ENCODE peak calls at places on chromosomes 5 and 9, in five cellular contexts. C is colonic mucosa; K is H1; V is CD8-positive, alpha-beta T cell; L is body of pancreas. F is an unnamed sample.

GRCh38 chr5:36875051-36875788 is 1.3 kb upstream of the NIPBL start:
- DNase-seq in V (peak), K (no peak), C (peak), L (peak), F (peak)

GRCh38 chr5:135433626-135434426 is 13.3 kb downstream of the DCANP1 start:
- DNase-seq in V (no peak), C (no peak), K (peak), L (no peak), F (no peak)

GRCh38 chr5:170483701-170484458 is 19.9 kb upstream of the KCNIP1 start:
- DNase-seq in V (no peak), L (peak), C (no peak), K (no peak), F (no peak)

GRCh38 chr5:137192293-137192743 is 306.8 kb downstream of the SPOCK1 start:
- DNase-seq in K (no peak), L (no peak), V (no peak), C (no peak), F (no peak)

GRCh38 chr9:69319324-69320040 is 5.5 kb upstream of the ENTREP1 start:
- DNase-seq in C (no peak), L (no peak), V (no peak), K (no peak), F (no peak)

GRCh38 chr9:90893706-90894105 is 92.1 kb downstream of the SYK start:
- DNase-seq in V (no peak), C (no peak), K (no peak), L (no peak), F (no peak)

GRCh38 chr9:124652203-124652992 is 118.7 kb downstream of the NR6A1 start:
- DNase-seq in C (no peak), L (peak), K (no peak), V (no peak), F (no peak)

GRCh38 chr5:163696270-163696887 is 191.0 kb downstream of the MAT2B start:
- DNase-seq in C (peak), L (peak), K (peak), V (no peak), F (no peak)

GRCh38 chr5:130974284-130974683 is 190.8 kb downstream of the HINT1 start:
- DNase-seq in K (no peak), C (no peak), V (no peak), L (no peak), F (no peak)

DNA sequence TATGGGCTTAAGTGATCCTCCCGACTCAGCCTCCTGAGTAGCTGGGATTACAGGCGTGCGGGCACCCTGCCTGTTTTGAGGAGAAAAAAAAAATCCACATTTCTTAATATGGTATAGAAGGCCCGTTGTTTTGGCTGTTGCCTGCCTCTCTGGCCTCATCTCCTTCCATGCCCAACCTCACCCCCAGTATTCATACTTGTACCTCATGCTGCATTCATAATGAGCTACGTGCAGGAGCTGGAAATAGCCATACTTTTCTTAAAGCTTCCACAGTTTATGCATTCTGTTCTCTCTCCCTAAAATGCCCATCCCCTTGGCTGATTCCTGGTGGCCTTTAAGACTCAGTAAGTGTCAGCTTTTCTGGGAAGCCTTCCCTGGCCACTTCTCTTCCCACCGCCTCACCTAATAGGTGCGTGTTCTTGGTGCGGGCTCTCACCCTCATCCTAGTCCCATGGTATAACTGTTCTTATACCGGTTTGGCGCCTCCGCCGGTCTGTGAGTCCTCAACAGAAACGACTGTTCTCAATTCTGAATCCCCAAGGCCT is 2.1 kb upstream of the TPM2 start:
- DNase-seq in L (no peak), K (no peak), V (no peak), C (no peak), F (no peak)
- TF ChIP-seq CTCF in L (no peak), K (peak), V (no peak), C (no peak), F (no peak)

GRCh38 chr5:79513519-79514390 is at the start of gene HOMER1:
- DNase-seq in C (peak), K (peak), L (peak), V (peak), F (peak)
- TF ChIP-seq CTCF in C (no peak), K (no peak), L (no peak), V (peak), F (no peak)

GRCh38 chr5:174205939-174206338 is 160.4 kb downstream of the NSG2 start:
- DNase-seq in V (no peak), K (no peak), L (no peak), C (no peak), F (no peak)
- TF ChIP-seq CTCF in V (no peak), K (no peak), L (no peak), C (no peak), F (no peak)

DNA sequence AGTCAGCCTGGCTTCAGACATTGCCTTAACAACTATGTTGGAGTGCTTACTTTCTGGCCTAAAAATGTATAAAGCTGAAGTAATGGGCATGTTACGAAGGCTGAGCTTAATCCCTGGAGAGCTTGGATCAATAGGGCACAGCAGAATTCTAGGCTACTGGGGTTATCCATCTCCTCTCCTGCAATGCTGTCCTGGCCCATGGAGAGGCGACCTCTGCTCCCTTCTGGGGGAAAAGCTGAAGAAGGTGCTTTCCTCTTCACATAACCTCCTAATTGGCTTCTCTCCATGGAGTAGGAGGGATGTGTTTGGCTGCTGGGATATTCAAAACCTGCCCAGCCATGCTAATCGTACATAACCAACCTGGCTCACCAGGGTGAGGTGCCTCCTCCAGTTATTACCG is 403.5 kb downstream of the DMRT2 start:
- DNase-seq in L (no peak), K (peak), V (no peak), C (no peak), F (no peak)
- TF ChIP-seq CTCF in L (no peak), K (no peak), V (no peak), C (no peak), F (no peak)

DNA sequence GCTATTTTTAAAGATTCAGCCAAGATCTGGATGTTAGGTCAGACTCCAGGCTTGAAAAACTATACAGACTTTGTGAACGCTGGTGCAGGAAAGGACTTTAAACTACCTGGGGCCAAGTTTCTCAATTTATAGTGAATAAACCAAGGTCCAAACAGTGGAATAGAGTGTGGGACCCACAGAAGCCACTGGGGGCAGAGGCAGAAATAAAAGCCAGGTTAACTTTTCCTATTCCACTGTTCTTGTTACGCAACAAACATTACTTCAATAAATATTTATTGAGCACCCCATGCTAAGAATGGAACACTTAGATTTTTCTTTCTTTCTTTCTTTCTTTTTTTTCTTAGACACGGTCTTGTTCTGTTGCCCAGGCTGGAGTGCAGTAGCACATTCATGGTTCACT is 11.0 kb upstream of the HAVCR1 start:
- DNase-seq in K (no peak), L (no peak), V (no peak), C (no peak), F (no peak)
- TF ChIP-seq CTCF in K (no peak), L (no peak), V (no peak), C (no peak), F (no peak)

DNA sequence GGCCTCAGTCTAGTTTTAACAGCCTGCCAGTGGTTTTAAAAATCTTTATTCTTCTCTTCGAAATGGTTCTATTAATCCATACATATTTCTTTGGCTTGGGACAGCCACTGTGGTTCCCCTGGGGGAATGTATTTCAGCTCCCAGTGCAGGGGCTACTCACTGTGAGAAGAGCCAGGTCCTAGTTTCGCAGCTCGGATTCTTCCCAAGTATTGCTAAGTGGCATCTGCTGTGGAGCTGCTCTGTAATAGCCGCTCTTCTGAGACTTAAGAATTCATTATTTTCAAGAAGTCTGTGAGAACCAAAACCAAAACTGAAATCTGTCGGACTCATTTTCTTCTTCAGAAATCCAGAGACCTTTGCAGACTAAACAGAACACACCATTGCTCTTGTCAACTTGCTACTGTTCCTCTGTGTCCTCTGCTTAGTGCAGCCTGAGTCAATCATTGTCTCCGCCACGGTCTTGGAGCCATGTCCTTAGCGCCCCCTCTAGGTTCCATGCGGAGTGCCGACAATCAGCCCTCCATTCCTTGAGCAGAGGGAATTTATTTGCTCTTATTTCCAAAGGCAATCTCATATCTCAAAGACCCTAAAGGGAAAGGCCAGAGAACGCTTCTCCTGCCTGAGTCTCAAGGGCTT is 478.2 kb downstream of the SPATA31D1 start:
- DNase-seq in C (no peak), L (peak), K (peak), V (no peak), F (no peak)
- TF ChIP-seq CTCF in C (no peak), L (peak), K (peak), V (no peak), F (no peak)

GRCh38 chr5:174750720-174751119 is 26.3 kb downstream of the MSX2 start:
- DNase-seq in V (no peak), C (no peak), K (no peak), L (no peak), F (no peak)

GRCh38 chr5:174759091-174759490 is 34.7 kb downstream of the MSX2 start:
- DNase-seq in K (no peak), C (no peak), L (no peak), V (no peak), F (no peak)

GRCh38 chr5:174752121-174752520 is 27.7 kb downstream of the MSX2 start:
- DNase-seq in L (no peak), K (no peak), C (no peak), V (no peak), F (no peak)

GRCh38 chr5:174751154-174751990 is 27.0 kb downstream of the MSX2 start:
- DNase-seq in L (no peak), K (peak), V (no peak), C (no peak), F (no peak)

GRCh38 chr5:174755103-174755502 is 30.7 kb downstream of the MSX2 start:
- DNase-seq in C (no peak), K (no peak), L (no peak), V (no peak), F (no peak)
- TF ChIP-seq CTCF in C (no peak), K (no peak), L (no peak), V (no peak), F (no peak)

GRCh38 chr5:35657877-35658276 is 40.2 kb downstream of the SPEF2 start:
- DNase-seq in C (no peak), K (no peak), V (no peak), L (no peak), F (no peak)
- TF ChIP-seq CTCF in C (no peak), K (no peak), V (no peak), L (no peak), F (no peak)

GRCh38 chr9:114418053-114418452 is 30.3 kb upstream of the AKNA start:
- DNase-seq in K (no peak), V (no peak), C (no peak), L (no peak), F (no peak)

GRCh38 chr9:114413909-114414308 is 26.1 kb upstream of the AKNA start:
- DNase-seq in L (no peak), K (no peak), C (no peak), V (no peak), F (no peak)

GRCh38 chr9:114416290-114416689 is 28.5 kb upstream of the AKNA start:
- DNase-seq in V (no peak), L (no peak), C (no peak), K (no peak), F (no peak)

GRCh38 chr9:114419796-114420195 is 32.0 kb upstream of the AKNA start:
- DNase-seq in L (no peak), V (no peak), K (no peak), C (no peak), F (no peak)

GRCh38 chr9:114417511-114417910 is 29.7 kb upstream of the AKNA start:
- DNase-seq in C (no peak), K (no peak), V (no peak), L (no peak), F (no peak)
- TF ChIP-seq CTCF in C (no peak), K (no peak), V (no peak), L (no peak), F (no peak)

DNA sequence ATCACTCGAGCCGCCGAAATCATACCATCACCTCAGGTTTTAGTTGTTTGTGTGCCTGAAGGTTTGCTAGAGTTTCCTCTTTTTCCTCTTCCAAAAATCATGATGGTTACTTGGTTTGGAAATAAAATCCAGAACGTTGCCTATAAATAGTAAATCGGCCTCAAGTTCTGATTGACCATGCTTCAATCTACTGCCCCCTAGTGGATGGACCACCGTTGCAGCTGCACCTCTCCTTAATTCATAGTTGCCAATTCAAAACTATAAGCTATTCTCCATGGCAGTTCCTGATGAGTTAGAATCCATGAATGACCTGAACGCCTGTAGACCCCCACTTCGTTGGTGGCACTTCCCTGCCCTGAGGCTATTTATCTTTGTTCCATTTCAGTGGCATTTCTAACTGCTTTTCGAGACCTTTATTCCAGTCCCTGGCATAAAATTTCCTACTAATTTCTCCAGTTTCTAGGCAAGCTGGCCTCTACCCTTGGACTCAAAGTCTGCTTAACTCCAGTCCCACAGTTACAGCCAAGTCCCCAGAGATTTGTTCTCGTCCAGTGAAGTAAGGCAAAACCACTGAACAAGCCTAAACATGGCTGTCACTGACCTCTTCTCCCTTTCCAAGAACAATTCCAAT is 422.6 kb downstream of the EFNA5 start:
- DNase-seq in V (peak), C (peak), L (peak), K (peak), F (peak)
- TF ChIP-seq CTCF in V (no peak), C (peak), L (peak), K (peak), F (peak)